ENCODE peak calls at places on chromosomes 13 and 19, in eight cellular contexts. E, G, F, H, O, U, R and B are unnamed samples.

GRCh38 chr19:49432141-49433073 is 7.2 kb downstream of the GFY start:
- DNase-seq in E (peak; percentile 73), G (no peak), F (no peak), H (no peak), O (peak; percentile 48), U (no peak), R (no peak), B (no peak)

GRCh38 chr13:40121711-40122110 is 466.2 kb downstream of the COG6 start:
- DNase-seq in E (no peak), G (no peak), F (no peak), H (no peak), O (no peak), U (no peak), R (no peak), B (no peak)

GRCh38 chr13:67515895-67516294 is 285.8 kb upstream of the PCDH9 start:
- DNase-seq in E (no peak), G (no peak), F (no peak), H (no peak), O (peak; percentile 23), U (peak; percentile 15), R (peak; percentile 0), B (peak; percentile 6)

GRCh38 chr19:20247016-20247683 is 80.1 kb downstream of the ZNF486 start:
- DNase-seq in E (peak; percentile 49), G (peak; percentile 62), F (peak; percentile 11), H (no peak), O (no peak), U (peak; percentile 18), R (peak; percentile 1), B (no peak)

GRCh38 chr13:78618411-78618810 is 15.1 kb upstream of the POU4F1 start:
- DNase-seq in E (no peak), G (no peak), F (no peak), H (no peak), O (no peak), U (no peak), R (no peak), B (no peak)

GRCh38 chr13:80116107-80116506 is 224.8 kb downstream of the SPRY2 start:
- DNase-seq in E (no peak), G (no peak), F (no peak), H (no peak), O (no peak), U (peak; percentile 63), R (peak; percentile 85), B (peak; percentile 60)

GRCh38 chr13:106318941-106319411 is 216.5 kb downstream of the EFNB2 start:
- DNase-seq in E (no peak), G (no peak), F (no peak), H (no peak), O (no peak), U (peak; percentile 97), R (peak; percentile 79), B (peak; percentile 66)

GRCh38 chr13:43953370-43953769 is 73.7 kb downstream of the LACC1 start:
- DNase-seq in E (no peak), G (no peak), F (no peak), H (no peak), O (no peak), U (no peak), R (no peak), B (no peak)

GRCh38 chr13:44921931-44922758 is 67.1 kb downstream of the NUFIP1 start:
- DNase-seq in E (no peak), G (no peak), F (peak; percentile 51), H (peak; percentile 81), O (no peak), U (peak; percentile 94), R (peak; percentile 97), B (peak; percentile 54)

GRCh38 chr19:29501816-29502580 is 23.8 kb upstream of the VSTM2B start:
- DNase-seq in E (peak; percentile 28), G (peak; percentile 37), F (no peak), H (no peak), O (no peak), U (no peak), R (no peak), B (no peak)

GRCh38 chr13:101144808-101145419 is 271.4 kb downstream of the NALCN start:
- DNase-seq in E (no peak), G (no peak), F (no peak), H (no peak), O (peak; percentile 67), U (peak; percentile 80), R (peak; percentile 83), B (peak; percentile 27)

GRCh38 chr13:52707375-52707774 is 32.2 kb downstream of the CNMD start:
- DNase-seq in E (no peak), G (no peak), F (no peak), H (no peak), O (no peak), U (no peak), R (no peak), B (no peak)

GRCh38 chr13:32330438-32330837 is 15.1 kb downstream of the BRCA2 start:
- DNase-seq in E (no peak), G (no peak), F (no peak), H (no peak), O (no peak), U (peak; percentile 90), R (peak; percentile 90), B (no peak)

DNA sequence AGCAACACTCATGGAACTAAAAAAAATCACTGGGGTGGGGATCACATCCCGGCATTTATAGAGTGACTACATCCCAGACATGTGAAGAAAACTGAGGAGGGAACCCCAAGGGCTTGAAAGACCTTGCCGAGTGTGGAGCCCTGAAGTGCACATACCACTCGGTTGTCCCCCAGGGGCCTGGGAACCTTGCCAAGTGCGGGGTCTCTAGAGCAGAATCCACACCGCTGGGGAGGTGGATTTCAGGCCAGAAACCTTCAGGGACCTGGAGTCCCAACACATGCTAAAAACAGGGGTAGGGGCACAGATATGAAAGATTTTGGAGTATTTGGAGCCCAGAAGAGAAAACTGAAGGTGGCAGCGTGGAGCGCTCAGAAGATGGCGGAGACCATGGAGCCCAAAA is 35.2 kb downstream of the ERICH4 start:
- DNase-seq in E (no peak), G (no peak), F (no peak), H (no peak), O (no peak), U (no peak), R (no peak), B (no peak)
- H3K4me3 ChIP-seq in E (no peak overlapping the region), G (no peak overlapping the region), F (peak overlapping the region; percentile 32), H (no peak overlapping the region), O (no peak overlapping the region), U (peak overlapping the region; percentile 30), R (no peak overlapping the region), B (no peak overlapping the region)

GRCh38 chr19:37987356-37988332 is 80.6 kb downstream of the SIPA1L3 start:
- DNase-seq in E (no peak), G (no peak), F (no peak), H (no peak), O (peak; percentile 64), U (no peak), R (no peak), B (no peak)
- TF ChIP-seq CTCF in E (no peak), G (no peak), F (no peak), H (no peak), O (peak; percentile 58), U (peak; percentile 17), R (no peak), B (peak; percentile 22)

DNA sequence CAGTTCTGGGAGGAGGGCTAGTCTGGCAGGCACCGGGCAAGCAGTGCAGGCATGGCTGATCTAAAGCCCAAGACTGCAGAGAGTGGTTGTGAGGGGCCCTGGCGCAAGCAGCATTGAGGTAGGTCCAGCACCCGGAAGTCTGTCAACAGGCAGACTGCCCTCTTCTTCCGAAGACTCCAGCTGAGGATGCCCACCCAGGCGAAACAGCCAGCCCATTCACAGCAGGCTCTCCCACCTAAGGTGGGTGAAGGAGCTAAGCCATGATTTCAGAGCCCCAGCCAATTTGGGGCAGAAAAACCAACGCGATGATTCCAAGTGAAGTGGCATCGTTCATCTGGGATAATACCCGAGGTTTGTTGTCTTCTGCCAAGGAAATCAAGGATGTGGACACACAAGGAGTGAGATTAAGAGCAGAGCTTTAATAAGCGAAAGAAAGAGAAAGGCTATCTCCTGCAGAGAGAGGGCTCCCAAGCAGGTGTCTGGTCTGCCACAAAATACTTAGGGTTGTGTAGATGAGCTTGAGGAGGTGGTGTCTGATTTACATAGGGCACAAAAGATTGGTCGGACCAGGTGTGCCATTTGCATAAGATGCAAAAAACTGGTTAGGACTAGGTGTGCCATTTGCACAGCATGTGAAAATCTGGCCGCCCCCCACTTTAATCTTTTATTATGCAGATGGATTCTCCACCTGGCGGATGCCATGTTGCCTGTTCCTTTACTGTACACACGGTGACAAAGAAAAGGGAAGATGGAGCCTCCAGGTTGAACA is 22.6 kb downstream of the FAM124A start:
- DNase-seq in E (no peak), G (no peak), F (no peak), H (no peak), O (no peak), U (no peak), R (no peak), B (no peak)
- H3K4me3 ChIP-seq in E (no peak overlapping the region), G (no peak overlapping the region), F (no peak overlapping the region), H (no peak overlapping the region), O (no peak overlapping the region), U (no peak overlapping the region), R (no peak overlapping the region), B (no peak overlapping the region)

DNA sequence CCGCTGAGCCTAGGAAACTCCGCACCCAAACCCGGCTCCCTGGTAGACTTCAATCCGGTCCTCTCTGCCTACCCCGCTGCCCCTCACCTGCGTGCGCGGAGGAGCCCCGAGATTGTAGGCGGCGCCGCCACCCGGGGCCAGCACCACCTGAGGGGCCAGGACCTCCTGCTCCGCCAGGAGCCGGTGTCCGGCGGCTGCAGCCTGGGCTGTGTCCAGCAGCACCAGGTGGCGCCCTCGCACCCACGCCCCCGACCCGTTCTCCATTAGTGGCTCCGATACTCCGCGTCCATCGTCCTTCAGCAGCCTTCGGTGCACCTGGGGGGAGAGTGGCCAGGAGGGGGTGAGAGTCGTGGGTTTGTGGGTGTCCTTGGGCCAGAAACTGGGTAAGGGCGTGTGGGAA is 18.5 kb downstream of the MAN2B1 start:
- DNase-seq in E (peak; percentile 78), G (no peak), F (no peak), H (no peak), O (no peak), U (no peak), R (no peak), B (no peak)
- TF ChIP-seq CTCF in E (peak; percentile 16), G (no peak), F (peak; percentile 34), H (no peak), O (no peak), U (peak; percentile 22), R (no peak), B (peak; percentile 12)

GRCh38 chr13:99385940-99386339 is 78.7 kb upstream of the GPR183 start:
- DNase-seq in E (no peak), G (no peak), F (no peak), H (no peak), O (no peak), U (no peak), R (no peak), B (no peak)
- H3K4me3 ChIP-seq in E (no peak overlapping the region), G (no peak overlapping the region), F (no peak overlapping the region), H (no peak overlapping the region), O (no peak overlapping the region), U (no peak overlapping the region), R (no peak overlapping the region), B (no peak overlapping the region)

DNA sequence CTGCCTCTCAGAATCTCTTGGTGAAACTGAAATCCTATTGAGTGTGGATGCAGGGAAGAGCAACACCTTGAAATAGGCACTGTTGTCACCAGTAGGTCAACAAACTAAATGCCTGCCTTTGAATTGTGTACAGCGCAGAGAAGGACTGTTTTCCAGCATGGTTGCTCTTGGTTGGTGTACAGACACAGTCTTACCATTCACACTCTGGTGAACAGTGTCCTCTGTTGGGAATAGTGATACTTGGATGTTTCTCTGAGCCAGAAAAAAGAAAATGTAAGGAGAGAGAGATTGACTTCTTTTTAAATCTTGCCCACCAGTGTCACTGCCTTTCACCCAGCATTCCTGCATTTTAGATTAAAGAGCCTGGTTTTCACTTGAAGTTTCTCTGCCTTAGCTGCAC is 179.7 kb downstream of the STK24 start:
- DNase-seq in E (no peak), G (no peak), F (no peak), H (no peak), O (no peak), U (peak; percentile 30), R (peak; percentile 41), B (no peak)
- TF ChIP-seq CTCF in E (no peak), G (no peak), F (peak; percentile 22), H (peak; percentile 42), O (no peak), U (peak; percentile 30), R (peak; percentile 44), B (no peak)